ENCODE peak calls at places on chromosome 13, in six cellular contexts. One of them, this sample, is unnamed.

GRCh38 chr13:35855531-35856019 is 275.6 kb downstream of the DCLK1 start:
- DNase-seq in activated CD8-positive, alpha-beta memory T cell treated with anti-CD3 and anti-CD28 coated beads, Interleukin-2, amount 50 U/mL, for 4 hours: no peak
- DNase-seq in CD8-positive, alpha-beta T cell: no peak
- DNase-seq in iris pigment epithelial cell: no peak
- DNase-seq in T-helper 2 cell: no peak
- DNase-seq in AG09319: no peak
- DNase-seq in this sample: no peak

GRCh38 chr13:35891973-35892441 is 239.2 kb downstream of the DCLK1 start:
- DNase-seq in activated CD8-positive, alpha-beta memory T cell treated with anti-CD3 and anti-CD28 coated beads, Interleukin-2, amount 50 U/mL, for 4 hours: no peak
- DNase-seq in CD8-positive, alpha-beta T cell: no peak
- DNase-seq in iris pigment epithelial cell: peak; percentile 31
- DNase-seq in AG09319: no peak
- DNase-seq in T-helper 2 cell: no peak
- DNase-seq in this sample: no peak

GRCh38 chr13:97385854-97386253 is 48.1 kb upstream of the RAP2A start:
- DNase-seq in activated CD8-positive, alpha-beta memory T cell treated with anti-CD3 and anti-CD28 coated beads, Interleukin-2, amount 50 U/mL, for 4 hours: no peak
- DNase-seq in AG09319: no peak
- DNase-seq in CD8-positive, alpha-beta T cell: no peak
- DNase-seq in iris pigment epithelial cell: peak; percentile 39
- DNase-seq in T-helper 2 cell: no peak
- DNase-seq in this sample: no peak

GRCh38 chr13:62682788-62683187 is 1267.1 kb upstream of the PCDH20 start:
- DNase-seq in activated CD8-positive, alpha-beta memory T cell treated with anti-CD3 and anti-CD28 coated beads, Interleukin-2, amount 50 U/mL, for 4 hours: no peak
- DNase-seq in iris pigment epithelial cell: no peak
- DNase-seq in T-helper 2 cell: no peak
- DNase-seq in CD8-positive, alpha-beta T cell: no peak
- DNase-seq in AG09319: no peak
- DNase-seq in this sample: no peak

GRCh38 chr13:56720841-56721240 is 419.9 kb upstream of the PRR20A start:
- DNase-seq in activated CD8-positive, alpha-beta memory T cell treated with anti-CD3 and anti-CD28 coated beads, Interleukin-2, amount 50 U/mL, for 4 hours: no peak
- DNase-seq in iris pigment epithelial cell: no peak
- DNase-seq in AG09319: no peak
- DNase-seq in T-helper 2 cell: no peak
- DNase-seq in CD8-positive, alpha-beta T cell: no peak
- DNase-seq in this sample: no peak

GRCh38 chr13:53783466-53783865 is 754.9 kb downstream of the OLFM4 start:
- DNase-seq in AG09319: no peak
- DNase-seq in iris pigment epithelial cell: no peak
- DNase-seq in activated CD8-positive, alpha-beta memory T cell treated with anti-CD3 and anti-CD28 coated beads, Interleukin-2, amount 50 U/mL, for 4 hours: no peak
- DNase-seq in T-helper 2 cell: no peak
- DNase-seq in CD8-positive, alpha-beta T cell: no peak
- DNase-seq in this sample: no peak

GRCh38 chr13:70792121-70792520 is 683.9 kb upstream of the KLHL1 start:
- DNase-seq in activated CD8-positive, alpha-beta memory T cell treated with anti-CD3 and anti-CD28 coated beads, Interleukin-2, amount 50 U/mL, for 4 hours: no peak
- DNase-seq in iris pigment epithelial cell: no peak
- DNase-seq in T-helper 2 cell: no peak
- DNase-seq in CD8-positive, alpha-beta T cell: no peak
- DNase-seq in AG09319: no peak
- DNase-seq in this sample: no peak

GRCh38 chr13:106464076-106464475 is 71.4 kb downstream of the EFNB2 start:
- DNase-seq in activated CD8-positive, alpha-beta memory T cell treated with anti-CD3 and anti-CD28 coated beads, Interleukin-2, amount 50 U/mL, for 4 hours: no peak
- DNase-seq in AG09319: no peak
- DNase-seq in T-helper 2 cell: no peak
- DNase-seq in CD8-positive, alpha-beta T cell: no peak
- DNase-seq in iris pigment epithelial cell: peak; percentile 84
- DNase-seq in this sample: no peak

GRCh38 chr13:44300895-44301638 is 72.6 kb upstream of the SERP2 start:
- DNase-seq in T-helper 2 cell: no peak
- DNase-seq in CD8-positive, alpha-beta T cell: no peak
- DNase-seq in iris pigment epithelial cell: peak; percentile 86
- DNase-seq in AG09319: no peak
- DNase-seq in activated CD8-positive, alpha-beta memory T cell treated with anti-CD3 and anti-CD28 coated beads, Interleukin-2, amount 50 U/mL, for 4 hours: no peak
- DNase-seq in this sample: no peak

GRCh38 chr13:28268800-28269223 is 130.5 kb downstream of the PAN3 start:
- DNase-seq in activated CD8-positive, alpha-beta memory T cell treated with anti-CD3 and anti-CD28 coated beads, Interleukin-2, amount 50 U/mL, for 4 hours: no peak
- DNase-seq in CD8-positive, alpha-beta T cell: no peak
- DNase-seq in iris pigment epithelial cell: no peak
- DNase-seq in AG09319: no peak
- DNase-seq in T-helper 2 cell: no peak
- DNase-seq in this sample: no peak

GRCh38 chr13:112822851-112823250 is 133.0 kb downstream of the ATP11A start:
- DNase-seq in AG09319: no peak
- DNase-seq in CD8-positive, alpha-beta T cell: no peak
- DNase-seq in iris pigment epithelial cell: no peak
- DNase-seq in T-helper 2 cell: no peak
- DNase-seq in activated CD8-positive, alpha-beta memory T cell treated with anti-CD3 and anti-CD28 coated beads, Interleukin-2, amount 50 U/mL, for 4 hours: no peak
- DNase-seq in this sample: no peak

GRCh38 chr13:90717451-90717936 is 630.0 kb upstream of the MIR17HG start:
- DNase-seq in CD8-positive, alpha-beta T cell: no peak
- DNase-seq in AG09319: peak; percentile 15
- DNase-seq in activated CD8-positive, alpha-beta memory T cell treated with anti-CD3 and anti-CD28 coated beads, Interleukin-2, amount 50 U/mL, for 4 hours: no peak
- DNase-seq in T-helper 2 cell: no peak
- DNase-seq in iris pigment epithelial cell: peak; percentile 91
- DNase-seq in this sample: no peak

GRCh38 chr13:34911159-34911558 is 30.9 kb upstream of the NBEA start:
- DNase-seq in iris pigment epithelial cell: no peak
- DNase-seq in AG09319: no peak
- DNase-seq in activated CD8-positive, alpha-beta memory T cell treated with anti-CD3 and anti-CD28 coated beads, Interleukin-2, amount 50 U/mL, for 4 hours: no peak
- DNase-seq in CD8-positive, alpha-beta T cell: no peak
- DNase-seq in T-helper 2 cell: no peak
- DNase-seq in this sample: no peak

GRCh38 chr13:63843766-63844699 is 2428.4 kb upstream of the PCDH20 start:
- DNase-seq in CD8-positive, alpha-beta T cell: no peak
- DNase-seq in T-helper 2 cell: no peak
- DNase-seq in AG09319: no peak
- DNase-seq in iris pigment epithelial cell: no peak
- DNase-seq in activated CD8-positive, alpha-beta memory T cell treated with anti-CD3 and anti-CD28 coated beads, Interleukin-2, amount 50 U/mL, for 4 hours: no peak
- DNase-seq in this sample: no peak

GRCh38 chr13:73608731-73609485 is 525.3 kb downstream of the KLF12 start:
- DNase-seq in AG09319: no peak
- DNase-seq in activated CD8-positive, alpha-beta memory T cell treated with anti-CD3 and anti-CD28 coated beads, Interleukin-2, amount 50 U/mL, for 4 hours: no peak
- DNase-seq in iris pigment epithelial cell: no peak
- DNase-seq in T-helper 2 cell: no peak
- DNase-seq in CD8-positive, alpha-beta T cell: no peak
- DNase-seq in this sample: no peak

GRCh38 chr13:68345963-68346362 is 1115.8 kb upstream of the PCDH9 start:
- DNase-seq in T-helper 2 cell: no peak
- DNase-seq in activated CD8-positive, alpha-beta memory T cell treated with anti-CD3 and anti-CD28 coated beads, Interleukin-2, amount 50 U/mL, for 4 hours: no peak
- DNase-seq in iris pigment epithelial cell: no peak
- DNase-seq in CD8-positive, alpha-beta T cell: no peak
- DNase-seq in AG09319: no peak
- DNase-seq in this sample: no peak

GRCh38 chr13:25659091-25659502 is 287.3 kb downstream of the ATP8A2 start:
- DNase-seq in activated CD8-positive, alpha-beta memory T cell treated with anti-CD3 and anti-CD28 coated beads, Interleukin-2, amount 50 U/mL, for 4 hours: no peak
- DNase-seq in iris pigment epithelial cell: no peak
- DNase-seq in T-helper 2 cell: no peak
- DNase-seq in CD8-positive, alpha-beta T cell: no peak
- DNase-seq in AG09319: no peak
- DNase-seq in this sample: no peak

GRCh38 chr13:51541809-51542258 is 42.4 kb upstream of the WDFY2 start:
- DNase-seq in CD8-positive, alpha-beta T cell: no peak
- DNase-seq in activated CD8-positive, alpha-beta memory T cell treated with anti-CD3 and anti-CD28 coated beads, Interleukin-2, amount 50 U/mL, for 4 hours: no peak
- DNase-seq in AG09319: no peak
- DNase-seq in T-helper 2 cell: no peak
- DNase-seq in iris pigment epithelial cell: no peak
- DNase-seq in this sample: no peak

GRCh38 chr13:106507560-106508274 is 27.7 kb downstream of the EFNB2 start:
- DNase-seq in CD8-positive, alpha-beta T cell: no peak
- DNase-seq in T-helper 2 cell: no peak
- DNase-seq in AG09319: no peak
- DNase-seq in activated CD8-positive, alpha-beta memory T cell treated with anti-CD3 and anti-CD28 coated beads, Interleukin-2, amount 50 U/mL, for 4 hours: no peak
- DNase-seq in iris pigment epithelial cell: peak; percentile 99
- DNase-seq in this sample: no peak

GRCh38 chr13:84230568-84230967 is 348.3 kb upstream of the SLITRK1 start:
- DNase-seq in CD8-positive, alpha-beta T cell: no peak
- DNase-seq in iris pigment epithelial cell: no peak
- DNase-seq in AG09319: no peak
- DNase-seq in T-helper 2 cell: no peak
- DNase-seq in activated CD8-positive, alpha-beta memory T cell treated with anti-CD3 and anti-CD28 coated beads, Interleukin-2, amount 50 U/mL, for 4 hours: no peak
- DNase-seq in this sample: no peak

GRCh38 chr13:39394811-39395685 is 207.9 kb downstream of the LHFPL6 start:
- DNase-seq in activated CD8-positive, alpha-beta memory T cell treated with anti-CD3 and anti-CD28 coated beads, Interleukin-2, amount 50 U/mL, for 4 hours: no peak
- DNase-seq in T-helper 2 cell: no peak
- DNase-seq in CD8-positive, alpha-beta T cell: no peak
- DNase-seq in AG09319: no peak
- DNase-seq in iris pigment epithelial cell: no peak
- DNase-seq in this sample: no peak

GRCh38 chr13:35987572-35988513 is 143.3 kb downstream of the DCLK1 start:
- DNase-seq in CD8-positive, alpha-beta T cell: no peak
- DNase-seq in iris pigment epithelial cell: no peak
- DNase-seq in T-helper 2 cell: no peak
- DNase-seq in activated CD8-positive, alpha-beta memory T cell treated with anti-CD3 and anti-CD28 coated beads, Interleukin-2, amount 50 U/mL, for 4 hours: no peak
- DNase-seq in AG09319: no peak
- DNase-seq in this sample: no peak

GRCh38 chr13:35255241-35255640 is 221.2 kb downstream of the MAB21L1 start:
- DNase-seq in AG09319: no peak
- DNase-seq in iris pigment epithelial cell: no peak
- DNase-seq in CD8-positive, alpha-beta T cell: no peak
- DNase-seq in T-helper 2 cell: no peak
- DNase-seq in activated CD8-positive, alpha-beta memory T cell treated with anti-CD3 and anti-CD28 coated beads, Interleukin-2, amount 50 U/mL, for 4 hours: no peak
- DNase-seq in this sample: no peak

GRCh38 chr13:102128216-102128800 is 273.5 kb downstream of the FGF14 start:
- DNase-seq in activated CD8-positive, alpha-beta memory T cell treated with anti-CD3 and anti-CD28 coated beads, Interleukin-2, amount 50 U/mL, for 4 hours: no peak
- DNase-seq in CD8-positive, alpha-beta T cell: no peak
- DNase-seq in T-helper 2 cell: no peak
- DNase-seq in iris pigment epithelial cell: peak; percentile 69
- DNase-seq in AG09319: peak; percentile 16
- DNase-seq in this sample: no peak

GRCh38 chr13:29935309-29935981 is 85.0 kb upstream of the UBL3 start:
- DNase-seq in CD8-positive, alpha-beta T cell: peak; percentile 86
- DNase-seq in T-helper 2 cell: peak; percentile 53
- DNase-seq in AG09319: no peak
- DNase-seq in activated CD8-positive, alpha-beta memory T cell treated with anti-CD3 and anti-CD28 coated beads, Interleukin-2, amount 50 U/mL, for 4 hours: peak; percentile 55
- DNase-seq in iris pigment epithelial cell: no peak
- DNase-seq in this sample: peak; percentile 76

GRCh38 chr13:114140909-114141255 is 8.5 kb upstream of the RASA3 start:
- DNase-seq in iris pigment epithelial cell: no peak
- DNase-seq in activated CD8-positive, alpha-beta memory T cell treated with anti-CD3 and anti-CD28 coated beads, Interleukin-2, amount 50 U/mL, for 4 hours: no peak
- DNase-seq in AG09319: no peak
- DNase-seq in T-helper 2 cell: no peak
- DNase-seq in CD8-positive, alpha-beta T cell: peak; percentile 77
- DNase-seq in this sample: peak; percentile 61

GRCh38 chr13:20353973-20354372 is 121.9 kb upstream of the GJB6 start:
- DNase-seq in T-helper 2 cell: no peak
- DNase-seq in AG09319: no peak
- DNase-seq in CD8-positive, alpha-beta T cell: no peak
- DNase-seq in iris pigment epithelial cell: peak; percentile 75
- DNase-seq in activated CD8-positive, alpha-beta memory T cell treated with anti-CD3 and anti-CD28 coated beads, Interleukin-2, amount 50 U/mL, for 4 hours: no peak
- DNase-seq in this sample: no peak

GRCh38 chr13:73891805-73892204 is 242.4 kb downstream of the KLF12 start:
- DNase-seq in iris pigment epithelial cell: no peak
- DNase-seq in T-helper 2 cell: no peak
- DNase-seq in CD8-positive, alpha-beta T cell: no peak
- DNase-seq in AG09319: no peak
- DNase-seq in activated CD8-positive, alpha-beta memory T cell treated with anti-CD3 and anti-CD28 coated beads, Interleukin-2, amount 50 U/mL, for 4 hours: no peak
- DNase-seq in this sample: no peak

GRCh38 chr13:99566125-99567083 is 65.1 kb downstream of the TM9SF2 start:
- DNase-seq in iris pigment epithelial cell: no peak
- DNase-seq in T-helper 2 cell: no peak
- DNase-seq in activated CD8-positive, alpha-beta memory T cell treated with anti-CD3 and anti-CD28 coated beads, Interleukin-2, amount 50 U/mL, for 4 hours: no peak
- DNase-seq in AG09319: no peak
- DNase-seq in CD8-positive, alpha-beta T cell: no peak
- DNase-seq in this sample: no peak

GRCh38 chr13:49759503-49759902 is 33.0 kb downstream of the KPNA3 start:
- DNase-seq in AG09319: no peak
- DNase-seq in activated CD8-positive, alpha-beta memory T cell treated with anti-CD3 and anti-CD28 coated beads, Interleukin-2, amount 50 U/mL, for 4 hours: no peak
- DNase-seq in CD8-positive, alpha-beta T cell: no peak
- DNase-seq in iris pigment epithelial cell: peak; percentile 11
- DNase-seq in T-helper 2 cell: no peak
- DNase-seq in this sample: no peak